ENCODE peak calls at places on chromosomes 11 and 22, in six cellular contexts. P is GM12865, A is IMR-90, N is foreskin fibroblast, B is tibial nerve, H is suprapubic skin. O is an unnamed sample.

GRCh38 chr22:43270314-43270908 is 72.8 kb downstream of the SCUBE1 start:
- DNase-seq in B (no peak), N (no peak), A (no peak), H (no peak), P (peak), O (no peak)

GRCh38 chr22:29877620-29878019 is 5.4 kb upstream of the MTMR3 start:
- DNase-seq in P (no peak), A (peak), B (no peak), N (peak), H (no peak), O (no peak)

GRCh38 chr22:39290724-39291161 is 28.7 kb downstream of the RPL3 start:
- DNase-seq in P (peak), B (peak), N (no peak), H (no peak), A (peak), O (no peak)

GRCh38 chr11:75499423-75500305 is 26.1 kb downstream of the GDPD5 start:
- DNase-seq in N (peak), B (peak), P (no peak), H (peak), A (peak), O (peak)

GRCh38 chr22:30420401-30421178 is 5.0 kb upstream of the MTFP1 start:
- DNase-seq in P (no peak), A (peak), B (no peak), N (peak), H (no peak), O (peak)

GRCh38 chr11:10638285-10638684 is 55.3 kb downstream of the IRAG1 start:
- DNase-seq in P (no peak), B (no peak), N (no peak), H (no peak), A (no peak), O (no peak)

GRCh38 chr11:88175004-88175706 is at the start of gene RAB38:
- DNase-seq in H (peak), N (no peak), P (peak), B (no peak), A (peak), O (no peak)

GRCh38 chr22:36204641-36205032 is 3.0 kb upstream of the APOL4 start:
- DNase-seq in A (no peak), H (no peak), B (no peak), N (no peak), P (no peak), O (no peak)

GRCh38 chr11:126282361-126282741 is 542 bp upstream of the TIRAP start:
- DNase-seq in H (no peak), B (no peak), P (peak), A (peak), N (peak), O (no peak)

GRCh38 chr11:123272565-123272964 is 77.5 kb upstream of the CLMP start:
- DNase-seq in H (no peak), B (no peak), P (no peak), N (no peak), A (no peak), O (no peak)

GRCh38 chr22:50398698-50399648 is 55.8 kb downstream of the PPP6R2 start:
- DNase-seq in B (no peak), N (no peak), H (no peak), A (no peak), P (no peak), O (no peak)
- TF ChIP-seq CTCF in B (no peak), N (no peak), H (no peak), A (no peak), P (no peak), O (no peak)

GRCh38 chr11:116355104-116355503 is 417.7 kb downstream of the BUD13 start:
- DNase-seq in B (no peak), P (no peak), A (no peak), H (no peak), N (no peak), O (no peak)
- TF ChIP-seq CTCF in B (no peak), P (no peak), A (no peak), H (no peak), N (no peak), O (no peak)

GRCh38 chr11:120529214-120529613 is 17.7 kb downstream of the GRIK4 start:
- DNase-seq in P (no peak), B (no peak), H (no peak), N (no peak), A (no peak), O (no peak)

GRCh38 chr11:120526241-120526640 is 14.7 kb downstream of the GRIK4 start:
- DNase-seq in P (no peak), B (no peak), N (no peak), H (no peak), A (no peak), O (no peak)

GRCh38 chr11:120528749-120529148 is 17.2 kb downstream of the GRIK4 start:
- DNase-seq in A (no peak), P (no peak), N (no peak), H (no peak), B (no peak), O (no peak)

GRCh38 chr11:120525285-120526085 is 13.9 kb downstream of the GRIK4 start:
- DNase-seq in N (no peak), B (no peak), P (no peak), H (peak), A (no peak), O (no peak)

GRCh38 chr11:120527111-120527748 is 15.7 kb downstream of the GRIK4 start:
- DNase-seq in P (no peak), H (no peak), A (peak), N (no peak), B (no peak), O (no peak)
- TF ChIP-seq CTCF in P (no peak), H (no peak), A (no peak), N (peak), B (no peak), O (peak)

GRCh38 chr11:58905141-58905715 is 34.1 kb upstream of the GLYATL1 start:
- DNase-seq in N (peak), P (no peak), B (no peak), H (no peak), A (peak), O (no peak)
- TF ChIP-seq CTCF in N (peak), P (no peak), B (no peak), H (no peak), A (peak), O (peak)

DNA sequence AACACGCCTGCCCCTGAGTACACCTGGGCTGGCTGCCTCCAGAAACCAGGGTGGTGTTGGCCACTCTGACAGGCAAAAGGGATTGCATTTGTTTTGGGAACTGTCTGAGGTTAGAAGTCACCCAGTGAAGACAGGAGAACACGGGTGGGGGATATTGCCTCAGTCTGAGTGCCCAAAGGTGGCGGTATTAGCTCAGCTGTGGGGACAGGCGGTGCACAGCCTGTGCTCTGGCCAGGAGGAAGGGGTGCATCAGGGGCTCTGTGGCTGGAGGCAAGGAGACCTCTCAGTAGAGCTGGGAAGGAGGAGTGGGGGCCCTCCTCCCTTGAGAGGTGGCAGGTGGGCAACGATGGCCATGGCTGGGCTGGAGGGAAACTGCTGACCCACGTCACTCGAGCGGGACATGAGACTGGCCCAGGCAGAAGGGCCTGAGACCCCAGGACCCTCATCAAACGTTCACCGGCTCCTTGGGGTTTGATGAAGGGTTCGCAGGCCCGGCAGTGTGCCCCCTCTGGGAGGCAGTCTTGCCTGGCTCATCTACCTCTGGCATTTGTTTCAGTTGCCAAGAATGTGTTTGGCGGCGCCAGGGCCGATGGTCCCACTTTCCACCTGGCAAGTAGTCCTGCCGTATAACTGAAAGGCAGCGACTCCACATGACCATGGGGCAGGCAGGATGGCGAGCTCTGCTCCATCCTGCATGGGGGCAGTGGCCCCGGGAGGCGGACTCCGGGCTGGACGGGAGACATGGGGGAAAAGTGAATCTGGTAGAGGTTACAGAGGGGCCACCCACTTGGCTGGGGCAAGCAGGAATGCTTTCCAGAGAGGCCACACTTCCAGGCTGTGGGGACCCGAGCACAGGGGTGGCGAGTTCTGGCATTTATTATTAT is 52.8 kb upstream of the SMIM38 start:
- DNase-seq in A (no peak), N (no peak), P (no peak), B (no peak), H (no peak), O (no peak)
- TF ChIP-seq CTCF in A (peak), N (peak), P (no peak), B (no peak), H (no peak), O (no peak)